ENCODE peak calls at places on chromosomes 3 and 15, in five cellular contexts. R is ELR, J is adrenal gland, P is tibial nerve, O is endothelial cell. K is an unnamed sample.
A peak's percentile ranks its signal among the peaks of the same experiment; 100 is the strongest.

GRCh38 chr15:88256261-88257230 is at the start of gene NTRK3:
- DNase-seq in R (peak; percentile 9), J (no peak), P (peak; percentile 36), O (peak; percentile 37), K (peak; percentile 27)

GRCh38 chr3:166864473-166865467 is 515.3 kb downstream of the ZBBX start:
- DNase-seq in R (no peak), J (no peak), P (no peak), O (no peak), K (no peak)

GRCh38 chr15:47673343-47673761 is 44.0 kb upstream of the SEMA6D start:
- DNase-seq in R (no peak), J (no peak), P (peak; percentile 26), O (no peak), K (no peak)

GRCh38 chr15:96327155-96327741 is 3.3 kb upstream of the NR2F2 start:
- DNase-seq in R (peak; percentile 93), J (no peak), P (peak; percentile 65), O (no peak), K (peak; percentile 89)

GRCh38 chr15:99138491-99138982 is 33.7 kb downstream of the SYNM start:
- DNase-seq in R (no peak), J (no peak), P (no peak), O (no peak), K (no peak)

GRCh38 chr3:99418709-99419108 is 219.7 kb upstream of the COL8A1 start:
- DNase-seq in R (no peak), J (no peak), P (no peak), O (no peak), K (no peak)

GRCh38 chr15:67186688-67187087 is 67.8 kb downstream of the AAGAB start:
- DNase-seq in R (no peak), J (no peak), P (no peak), O (no peak), K (no peak)

GRCh38 chr3:107910713-107911259 is 180.0 kb downstream of the CD47 start:
- DNase-seq in R (no peak), J (no peak), P (no peak), O (no peak), K (no peak)

GRCh38 chr15:60699845-60700244 is 220.9 kb upstream of the ICE2 start:
- DNase-seq in R (no peak), J (no peak), P (no peak), O (no peak), K (no peak)

GRCh38 chr15:58918239-58918638 is 15.2 kb downstream of the SLTM start:
- DNase-seq in R (peak; percentile 67), J (no peak), P (no peak), O (no peak), K (no peak)

GRCh38 chr3:136251511-136251910 is 1.4 kb downstream of the PCCB start:
- DNase-seq in R (peak; percentile 16), J (peak; percentile 16), P (peak; percentile 18), O (no peak), K (peak; percentile 45)

GRCh38 chr3:28326458-28326926 is 22.0 kb upstream of the ZCWPW2 start:
- DNase-seq in R (no peak), J (no peak), P (no peak), O (no peak), K (peak; percentile 26)

GRCh38 chr3:14122301-14122700 is 2.4 kb downstream of the CHCHD4 start:
- DNase-seq in R (no peak), J (no peak), P (no peak), O (no peak), K (no peak)

GRCh38 chr15:63491116-63491817 is 13.1 kb upstream of the USP3 start:
- DNase-seq in R (no peak), J (no peak), P (no peak), O (no peak), K (no peak)

K was measured in M059J.